ENCODE peak calls at places on chromosomes 16 and 17, in nine cellular contexts. E, T, A, J, C, X, Y, B and F are unnamed samples.

GRCh38 chr16:88993006-88993787 is 16.2 kb upstream of the CBFA2T3 start:
- DNase-seq in A (no peak), B (no peak), X (no peak), E (no peak), C (no peak), T (no peak), Y (no peak), J (no peak), F (no peak)

GRCh38 chr16:29770250-29770929 is 7.7 kb upstream of the ZG16 start:
- DNase-seq in X (no peak), J (no peak), C (no peak), Y (no peak), B (no peak), E (no peak), A (no peak), T (no peak), F (no peak)

GRCh38 chr17:7060165-7060890 is 16.4 kb upstream of the SLC16A11 start:
- DNase-seq in T (peak), C (no peak), E (no peak), J (peak), B (no peak), Y (no peak), A (no peak), X (no peak), F (no peak)

GRCh38 chr17:67358612-67359011 is 7.8 kb downstream of the PSMD12 start:
- DNase-seq in Y (no peak), C (no peak), T (no peak), A (no peak), E (no peak), X (no peak), J (peak), B (no peak), F (no peak)

GRCh38 chr17:58381124-58381838 is 29.3 kb upstream of the SUPT4H1 start:
- DNase-seq in A (no peak), Y (peak), J (no peak), B (no peak), X (no peak), T (no peak), E (no peak), C (no peak), F (no peak)

GRCh38 chr17:62704381-62704971 is 77.0 kb downstream of the MRC2 start:
- DNase-seq in C (no peak), X (peak), J (peak), A (no peak), B (peak), E (no peak), T (no peak), Y (no peak), F (no peak)

GRCh38 chr17:50396261-50397110 is 837 bp downstream of the LRRC59 start:
- DNase-seq in X (no peak), B (peak), A (no peak), T (peak), E (peak), C (no peak), Y (peak), J (peak), F (no peak)

GRCh38 chr17:49018116-49018612 is 21.0 kb downstream of the IGF2BP1 start:
- DNase-seq in J (no peak), Y (no peak), X (no peak), A (no peak), T (no peak), B (no peak), E (no peak), C (no peak), F (no peak)

GRCh38 chr17:9244066-9245052 is 223.0 kb downstream of the NTN1 start:
- DNase-seq in A (no peak), T (no peak), E (peak), B (no peak), J (peak), Y (no peak), C (no peak), X (no peak), F (no peak)

GRCh38 chr17:17822189-17822978 is 14.4 kb downstream of the SREBF1 start:
- DNase-seq in T (no peak), C (no peak), Y (no peak), J (peak), B (no peak), A (no peak), E (peak), X (peak), F (peak)

GRCh38 chr16:51951668-51952298 is 595.2 kb downstream of the TOX3 start:
- DNase-seq in X (no peak), E (no peak), Y (no peak), J (no peak), T (no peak), A (no peak), B (peak), C (no peak), F (no peak)

GRCh38 chr16:89268987-89269735 is 51.7 kb downstream of the ZNF778 start:
- DNase-seq in J (peak), Y (peak), B (no peak), C (no peak), A (no peak), T (no peak), E (peak), X (peak), F (no peak)

GRCh38 chr16:87017388-87018012 is 299.7 kb downstream of the C16orf95 start:
- DNase-seq in T (no peak), A (no peak), Y (no peak), J (peak), C (no peak), B (no peak), X (no peak), E (peak), F (peak)

GRCh38 chr17:1076982-1077302 is 80.0 kb downstream of the TIMM22 start:
- DNase-seq in X (no peak), B (no peak), C (no peak), Y (no peak), E (no peak), A (no peak), J (no peak), T (no peak), F (no peak)

GRCh38 chr17:32299579-32300158 is 34.0 kb downstream of the RHBDL3 start:
- DNase-seq in J (no peak), A (no peak), Y (no peak), T (no peak), X (no peak), E (no peak), C (no peak), B (no peak), F (no peak)

GRCh38 chr16:5506021-5506420 is 408.4 kb upstream of the EEF2KMT start:
- DNase-seq in T (no peak), X (no peak), B (no peak), J (no peak), A (no peak), Y (no peak), C (no peak), E (no peak), F (no peak)

GRCh38 chr16:17930280-17930679 is 406.3 kb downstream of the NPIPA8 start:
- DNase-seq in T (no peak), A (no peak), E (no peak), X (no peak), C (no peak), B (no peak), Y (no peak), J (no peak), F (no peak)

GRCh38 chr16:89507834-89508590 is at the start of gene SPG7:
- DNase-seq in T (peak), Y (peak), E (peak), X (peak), B (peak), J (peak), A (peak), C (peak), F (peak)

GRCh38 chr17:6548578-6549330 is 7.6 kb downstream of the PITPNM3 start:
- DNase-seq in T (no peak), X (no peak), A (no peak), B (no peak), C (no peak), E (no peak), J (no peak), Y (no peak), F (no peak)

GRCh38 chr16:9843424-9844013 is 338.7 kb downstream of the GRIN2A start:
- DNase-seq in E (no peak), A (no peak), J (peak), X (no peak), Y (no peak), C (no peak), B (no peak), T (no peak), F (no peak)